ENCODE peak calls at places on chromosomes 4 and X, in four cellular contexts. One of them, this sample, is unnamed. For H3K36me3, the result is how much of the 10 kb centered on the place peaks cover.

GRCh38 chr4:22721189-22721588 is 28.5 kb downstream of the GBA3 start:
- DNase-seq in colonic mucosa: no peak
- DNase-seq in left lung: no peak
- DNase-seq in kidney epithelial cell: no peak
- DNase-seq in this sample: no peak

GRCh38 chr4:25141592-25141991 is 18.7 kb downstream of the SEPSECS start:
- DNase-seq in left lung: no peak
- DNase-seq in kidney epithelial cell: no peak
- DNase-seq in colonic mucosa: no peak
- DNase-seq in this sample: no peak

GRCh38 chrX:6782831-6783230 is 247.9 kb upstream of the VCX3A start:
- DNase-seq in kidney epithelial cell: no peak
- DNase-seq in colonic mucosa: no peak
- DNase-seq in left lung: no peak
- DNase-seq in this sample: no peak

GRCh38 chr4:40845136-40845910 is 95.6 kb downstream of the NSUN7 start:
- DNase-seq in colonic mucosa: no peak
- DNase-seq in left lung: no peak
- DNase-seq in kidney epithelial cell: no peak
- DNase-seq in this sample: no peak

GRCh38 chr4:187019896-187020295 is 296.2 kb upstream of the FAT1 start:
- DNase-seq in colonic mucosa: no peak
- DNase-seq in left lung: peak
- DNase-seq in kidney epithelial cell: no peak
- DNase-seq in this sample: no peak

GRCh38 chr4:110621839-110622751 is 782 bp downstream of the PITX2 start:
- DNase-seq in colonic mucosa: no peak
- DNase-seq in kidney epithelial cell: no peak
- DNase-seq in left lung: peak
- DNase-seq in this sample: no peak

GRCh38 chr4:55635282-55635681 is 816 bp downstream of the NMU start:
- DNase-seq in kidney epithelial cell: no peak
- DNase-seq in left lung: no peak
- DNase-seq in colonic mucosa: no peak
- DNase-seq in this sample: no peak

GRCh38 chrX:8815460-8816065 is 14.4 kb upstream of the FAM9A start:
- DNase-seq in kidney epithelial cell: no peak
- DNase-seq in left lung: no peak
- DNase-seq in colonic mucosa: peak
- DNase-seq in this sample: no peak

GRCh38 chrX:150421816-150422215 is 58.7 kb downstream of the MAMLD1 start:
- DNase-seq in left lung: no peak
- DNase-seq in colonic mucosa: no peak
- DNase-seq in kidney epithelial cell: no peak
- DNase-seq in this sample: no peak

GRCh38 chr4:85762204-85762884 is 287.4 kb downstream of the ARHGAP24 start:
- DNase-seq in left lung: no peak
- DNase-seq in kidney epithelial cell: no peak
- DNase-seq in colonic mucosa: no peak
- DNase-seq in this sample: no peak

GRCh38 chrX:40063555-40063954 is 34.2 kb downstream of the BCOR start:
- DNase-seq in colonic mucosa: no peak
- DNase-seq in left lung: no peak
- DNase-seq in kidney epithelial cell: no peak
- DNase-seq in this sample: no peak
- H3K36me3 ChIP-seq in colonic mucosa: under half
- H3K36me3 ChIP-seq in left lung: under half
- H3K36me3 ChIP-seq in kidney epithelial cell: under half
- H3K36me3 ChIP-seq in this sample: under half

GRCh38 chr4:118762753-118763477 is 73.0 kb downstream of the SEC24D start:
- DNase-seq in kidney epithelial cell: no peak
- DNase-seq in colonic mucosa: no peak
- DNase-seq in left lung: no peak
- DNase-seq in this sample: no peak
- H3K36me3 ChIP-seq in kidney epithelial cell: under half
- H3K36me3 ChIP-seq in colonic mucosa: under half
- H3K36me3 ChIP-seq in left lung: under half
- H3K36me3 ChIP-seq in this sample: under half

GRCh38 chrX:131841496-131842410 is 181.3 kb upstream of the STK26 start:
- DNase-seq in colonic mucosa: no peak
- DNase-seq in kidney epithelial cell: peak
- DNase-seq in left lung: no peak
- DNase-seq in this sample: peak
- H3K36me3 ChIP-seq in colonic mucosa: under half
- H3K36me3 ChIP-seq in kidney epithelial cell: under half
- H3K36me3 ChIP-seq in left lung: under half
- H3K36me3 ChIP-seq in this sample: under half

DNA sequence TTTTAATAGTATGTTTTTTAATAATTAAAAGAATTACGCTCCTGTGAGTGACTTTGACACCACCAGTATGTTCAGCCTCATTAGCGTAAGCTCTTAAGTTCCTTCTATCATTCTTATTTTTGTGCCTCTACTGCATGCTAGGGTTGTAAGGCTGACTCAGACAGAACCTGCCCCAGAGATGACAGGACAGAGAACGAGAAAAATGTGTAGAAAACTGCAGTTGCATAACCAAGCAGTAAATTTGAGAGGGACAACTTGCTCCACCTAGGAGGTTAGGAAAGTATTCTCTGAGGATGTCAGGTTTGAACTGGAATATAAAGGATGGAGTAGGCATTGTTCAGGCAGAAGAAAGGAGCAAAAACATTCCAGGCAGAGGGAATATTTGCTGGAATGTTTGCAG is 98.7 kb downstream of the NFKB1 start:
- DNase-seq in left lung: no peak
- DNase-seq in kidney epithelial cell: no peak
- DNase-seq in colonic mucosa: no peak
- DNase-seq in this sample: no peak
- H3K36me3 ChIP-seq in left lung: under half
- H3K36me3 ChIP-seq in kidney epithelial cell: under half
- H3K36me3 ChIP-seq in colonic mucosa: under half
- H3K36me3 ChIP-seq in this sample: under half

GRCh38 chr4:77035153-77035552 is 40.6 kb downstream of the CCNI start:
- DNase-seq in left lung: no peak
- DNase-seq in colonic mucosa: no peak
- DNase-seq in kidney epithelial cell: no peak
- DNase-seq in this sample: no peak

GRCh38 chr4:77036206-77036605 is 39.6 kb downstream of the CCNI start:
- DNase-seq in left lung: no peak
- DNase-seq in kidney epithelial cell: no peak
- DNase-seq in colonic mucosa: no peak
- DNase-seq in this sample: no peak

GRCh38 chr4:77028241-77028640 is 47.5 kb downstream of the CCNI start:
- DNase-seq in kidney epithelial cell: no peak
- DNase-seq in left lung: no peak
- DNase-seq in colonic mucosa: no peak
- DNase-seq in this sample: no peak

GRCh38 chr4:77026322-77026704 is 49.5 kb downstream of the CCNI start:
- DNase-seq in left lung: no peak
- DNase-seq in kidney epithelial cell: no peak
- DNase-seq in colonic mucosa: no peak
- DNase-seq in this sample: no peak

GRCh38 chr4:77031544-77031943 is 44.2 kb downstream of the CCNI start:
- DNase-seq in kidney epithelial cell: no peak
- DNase-seq in colonic mucosa: no peak
- DNase-seq in left lung: no peak
- DNase-seq in this sample: no peak
- H3K36me3 ChIP-seq in kidney epithelial cell: under half
- H3K36me3 ChIP-seq in colonic mucosa: under half
- H3K36me3 ChIP-seq in left lung: under half
- H3K36me3 ChIP-seq in this sample: under half

GRCh38 chr4:39308576-39308975 is 57.6 kb downstream of the RFC1 start:
- DNase-seq in left lung: no peak
- DNase-seq in kidney epithelial cell: no peak
- DNase-seq in colonic mucosa: no peak
- DNase-seq in this sample: no peak

GRCh38 chr4:39305902-39306677 is 60.1 kb downstream of the RFC1 start:
- DNase-seq in left lung: no peak
- DNase-seq in kidney epithelial cell: no peak
- DNase-seq in colonic mucosa: no peak
- DNase-seq in this sample: no peak

GRCh38 chr4:39302901-39303300 is 63.3 kb downstream of the RFC1 start:
- DNase-seq in kidney epithelial cell: no peak
- DNase-seq in colonic mucosa: no peak
- DNase-seq in left lung: no peak
- DNase-seq in this sample: no peak

GRCh38 chr4:39304651-39305050 is 61.5 kb downstream of the RFC1 start:
- DNase-seq in colonic mucosa: no peak
- DNase-seq in kidney epithelial cell: no peak
- DNase-seq in left lung: no peak
- DNase-seq in this sample: no peak

GRCh38 chr4:39303871-39304270 is 62.3 kb downstream of the RFC1 start:
- DNase-seq in left lung: no peak
- DNase-seq in kidney epithelial cell: no peak
- DNase-seq in colonic mucosa: no peak
- DNase-seq in this sample: no peak
- H3K36me3 ChIP-seq in left lung: under half
- H3K36me3 ChIP-seq in kidney epithelial cell: under half
- H3K36me3 ChIP-seq in colonic mucosa: under half
- H3K36me3 ChIP-seq in this sample: half or more

GRCh38 chr4:139887378-139887801 is 221.8 kb downstream of the MGST2 start:
- DNase-seq in left lung: no peak
- DNase-seq in colonic mucosa: no peak
- DNase-seq in kidney epithelial cell: no peak
- DNase-seq in this sample: no peak
- H3K36me3 ChIP-seq in left lung: under half
- H3K36me3 ChIP-seq in colonic mucosa: under half
- H3K36me3 ChIP-seq in kidney epithelial cell: under half
- H3K36me3 ChIP-seq in this sample: under half

GRCh38 chr4:125323547-125324100 is 8.9 kb downstream of the FAT4 start:
- DNase-seq in kidney epithelial cell: no peak
- DNase-seq in left lung: no peak
- DNase-seq in colonic mucosa: no peak
- DNase-seq in this sample: no peak
- H3K36me3 ChIP-seq in kidney epithelial cell: under half
- H3K36me3 ChIP-seq in left lung: under half
- H3K36me3 ChIP-seq in colonic mucosa: under half
- H3K36me3 ChIP-seq in this sample: under half